ENCODE peak calls at places on chromosomes 7 and 10, in nine cellular contexts. M is BJ; K is neural progenitor cell; A is PC-9; Q is fibroblast of lung; I is CD8-positive, alpha-beta T cell; E is upper lobe of right lung; O is dorsolateral prefrontal cortex; N is PC-3. B is an unnamed sample.

GRCh38 chr10:32035038-32035437 is 21.2 kb downstream of the KIF5B start:
- DNase-seq in M (no peak), K (no peak), A (no peak), Q (no peak), I (no peak), E (no peak), O (no peak), N (no peak), B (no peak)

GRCh38 chr10:86524225-86524982 is 2.8 kb upstream of the WAPL start:
- DNase-seq in M (no peak), K (no peak), A (no peak), Q (no peak), I (no peak), E (no peak), O (no peak), N (no peak), B (no peak)

GRCh38 chr10:29621161-29621560 is 13.6 kb downstream of the SVIL start:
- DNase-seq in M (no peak), K (peak; percentile 80), A (no peak), Q (no peak), I (no peak), E (no peak), O (no peak), N (no peak), B (peak; percentile 87)

GRCh38 chr7:131027287-131027773 is 293.3 kb upstream of the KLF14 start:
- DNase-seq in M (peak; percentile 94), K (no peak), A (no peak), Q (peak; percentile 84), I (no peak), E (no peak), O (no peak), N (no peak), B (no peak)

GRCh38 chr10:51074238-51075028 is at the start of gene PRKG1:
- DNase-seq in M (peak; percentile 39), K (peak; percentile 91), A (peak; percentile 49), Q (peak; percentile 84), I (no peak), E (peak; percentile 89), O (peak; percentile 61), N (peak; percentile 97), B (peak; percentile 16)

GRCh38 chr7:103637726-103638125 is 191.7 kb upstream of the SLC26A5 start:
- DNase-seq in M (peak; percentile 37), K (no peak), A (no peak), Q (peak; percentile 41), I (no peak), E (no peak), O (no peak), N (peak; percentile 69), B (no peak)

GRCh38 chr10:29482591-29483421 is 152.0 kb downstream of the SVIL start:
- DNase-seq in M (no peak), K (peak; percentile 37), A (no peak), Q (peak; percentile 60), I (no peak), E (no peak), O (no peak), N (no peak), B (peak; percentile 62)

GRCh38 chr10:30056767-30057355 is 2.5 kb downstream of the JCAD start:
- DNase-seq in M (no peak), K (peak; percentile 34), A (no peak), Q (no peak), I (no peak), E (no peak), O (no peak), N (no peak), B (no peak)

GRCh38 chr10:5840314-5841307 is 27.4 kb upstream of the GDI2 start:
- DNase-seq in M (no peak), K (peak; percentile 16), A (no peak), Q (no peak), I (no peak), E (no peak), O (peak; percentile 66), N (no peak), B (no peak)

GRCh38 chr7:8436965-8437364 is 3.6 kb downstream of the NXPH1 start:
- DNase-seq in M (no peak), K (peak; percentile 82), A (peak; percentile 66), Q (peak; percentile 2), I (peak; percentile 3), E (peak; percentile 76), O (no peak), N (peak; percentile 69), B (no peak)

GRCh38 chr10:51972733-51973346 is 273.4 kb upstream of the CSTF2T start:
- DNase-seq in M (no peak), K (no peak), A (no peak), Q (no peak), I (no peak), E (no peak), O (no peak), N (no peak), B (no peak)

GRCh38 chr7:28347964-28348363 is 64.4 kb upstream of the CREB5 start:
- DNase-seq in M (no peak), K (no peak), A (no peak), Q (peak; percentile 75), I (no peak), E (no peak), O (no peak), N (peak; percentile 24), B (no peak)

GRCh38 chr10:102262744-102263370 is 17.5 kb downstream of the GBF1 start:
- DNase-seq in M (no peak), K (no peak), A (no peak), Q (no peak), I (no peak), E (no peak), O (no peak), N (no peak), B (no peak)

GRCh38 chr10:105675333-105675732 is 1034.2 kb downstream of the SORCS3 start:
- DNase-seq in M (no peak), K (no peak), A (no peak), Q (no peak), I (no peak), E (no peak), O (no peak), N (no peak), B (no peak)

GRCh38 chr10:1183033-1183396 is 126.8 kb downstream of the WDR37 start:
- DNase-seq in M (no peak), K (no peak), A (no peak), Q (no peak), I (no peak), E (peak; percentile 53), O (peak; percentile 40), N (no peak), B (no peak)

GRCh38 chr10:60148266-60148840 is 241.3 kb downstream of the ANK3 start:
- DNase-seq in M (peak; percentile 41), K (no peak), A (peak; percentile 26), Q (peak; percentile 89), I (no peak), E (no peak), O (no peak), N (peak; percentile 99), B (no peak)

GRCh38 chr10:60629332-60629731 is 148.9 kb upstream of the CDK1 start:
- DNase-seq in M (no peak), K (no peak), A (no peak), Q (no peak), I (no peak), E (no peak), O (no peak), N (no peak), B (no peak)

GRCh38 chr7:13144622-13145021 is 457.2 kb downstream of the ARL4A start:
- DNase-seq in M (no peak), K (no peak), A (no peak), Q (peak; percentile 96), I (no peak), E (no peak), O (no peak), N (no peak), B (no peak)

GRCh38 chr7:48041665-48041995 is 6.3 kb downstream of the C7orf57 start:
- DNase-seq in M (peak; percentile 59), K (no peak), A (no peak), Q (peak; percentile 4), I (no peak), E (no peak), O (no peak), N (peak; percentile 52), B (no peak)

GRCh38 chr7:142885311-142886230 is at the start of gene TRPV6:
- DNase-seq in M (no peak), K (peak; percentile 13), A (peak; percentile 85), Q (no peak), I (no peak), E (peak; percentile 82), O (no peak), N (peak; percentile 75), B (no peak)

GRCh38 chr7:93574646-93575554 is at the start of gene CALCR:
- DNase-seq in M (no peak), K (peak; percentile 71), A (peak; percentile 29), Q (no peak), I (no peak), E (peak; percentile 66), O (no peak), N (no peak), B (no peak)

GRCh38 chr7:70630647-70631457 is 501.1 kb upstream of the GALNT17 start:
- DNase-seq in M (no peak), K (peak; percentile 34), A (no peak), Q (peak; percentile 46), I (no peak), E (no peak), O (no peak), N (no peak), B (peak; percentile 65)

GRCh38 chr7:117750612-117751563 is 122.4 kb downstream of the CTTNBP2 start:
- DNase-seq in M (no peak), K (peak; percentile 58), A (no peak), Q (peak; percentile 69), I (no peak), E (no peak), O (no peak), N (peak; percentile 48), B (no peak)

GRCh38 chr10:128087884-128088695 is 38.1 kb downstream of the MKI67 start:
- DNase-seq in M (no peak), K (no peak), A (no peak), Q (no peak), I (no peak), E (no peak), O (no peak), N (peak; percentile 29), B (no peak)
- TF ChIP-seq CTCF in M (peak; percentile 7), K (peak; percentile 20), A (no peak), Q (no peak), I (no peak), E (no peak), O (no peak), N (peak; percentile 40), B (no peak)

GRCh38 chr10:131689486-131689885 is 211.3 kb upstream of the PPP2R2D start:
- DNase-seq in M (no peak), K (no peak), A (no peak), Q (no peak), I (no peak), E (no peak), O (no peak), N (no peak), B (no peak)
- H3K27me3 ChIP-seq in M (no peaks in the 10 kb centered on the region), K (no peaks in the 10 kb centered on the region), A (peaks cover 27% of the 10 kb centered on the region), Q (no peaks in the 10 kb centered on the region), I (no peaks in the 10 kb centered on the region), E (no peaks in the 10 kb centered on the region), O (no peaks in the 10 kb centered on the region), N (no peaks in the 10 kb centered on the region), B (no peaks in the 10 kb centered on the region)

GRCh38 chr7:138865843-138866242 is 67.8 kb upstream of the ATP6V0A4 start:
- DNase-seq in M (no peak), K (no peak), A (peak; percentile 51), Q (no peak), I (peak; percentile 19), E (no peak), O (no peak), N (peak; percentile 33), B (no peak)
- TF ChIP-seq CTCF in M (peak; percentile 19), K (peak; percentile 42), A (peak; percentile 80), Q (peak; percentile 36), I (peak; percentile 52), E (peak; percentile 29), O (no peak), N (peak; percentile 73), B (no peak)

GRCh38 chr10:97977673-97978072 is 52.7 kb downstream of the CRTAC1 start:
- DNase-seq in M (no peak), K (no peak), A (no peak), Q (no peak), I (no peak), E (no peak), O (no peak), N (no peak), B (no peak)
- H3K27me3 ChIP-seq in M (peaks cover 10% of the 10 kb centered on the region), K (peaks cover 100% of the 10 kb centered on the region), A (peaks cover 92% of the 10 kb centered on the region), Q (peaks cover 10% of the 10 kb centered on the region), I (no peaks in the 10 kb centered on the region), E (peaks cover 34% of the 10 kb centered on the region), O (peaks cover 13% of the 10 kb centered on the region), N (peaks cover 96% of the 10 kb centered on the region), B (peaks cover 4% of the 10 kb centered on the region)